ENCODE peak calls at places on chromosomes 16 and 17, in five cellular contexts. C is CD4-positive, alpha-beta T cell; W is cardiac muscle cell; P is right cardiac atrium; H is naive thymus-derived CD4-positive, alpha-beta T cell. D is an unnamed sample. For H3K9me3, the result is how much of the 10 kb centered on the place peaks cover.

GRCh38 chr17:20179031-20179430 is 169.9 kb downstream of the SPECC1 start:
- DNase-seq in P (no peak), C (no peak), W (no peak), H (no peak), D (no peak)

GRCh38 chr17:44865921-44866320 is 18.2 kb downstream of the HIGD1B start:
- DNase-seq in W (no peak), C (no peak), P (no peak), H (no peak), D (no peak)

GRCh38 chr17:44959821-44960523 is 8.1 kb downstream of the C1QL1 start:
- DNase-seq in W (no peak), P (no peak), C (no peak), H (no peak), D (no peak)

GRCh38 chr16:79269211-79269863 is 331.2 kb downstream of the MAF start:
- DNase-seq in C (no peak), P (no peak), W (no peak), H (no peak), D (no peak)

GRCh38 chr17:1639549-1639948 is 6.0 kb downstream of the SCARF1 start:
- DNase-seq in C (no peak), W (no peak), H (no peak), P (no peak), D (no peak)

GRCh38 chr16:15996432-15997109 is 47.2 kb downstream of the ABCC1 start:
- DNase-seq in W (no peak), P (peak), C (no peak), H (no peak), D (no peak)

GRCh38 chr16:22946433-22946832 is 132.5 kb downstream of the HS3ST2 start:
- DNase-seq in C (no peak), P (no peak), H (no peak), W (no peak), D (no peak)

GRCh38 chr17:76872221-76872873 is 4.1 kb downstream of the MGAT5B start:
- DNase-seq in P (no peak), H (no peak), C (no peak), W (no peak), D (no peak)

GRCh38 chr16:89672177-89672941 is 14.1 kb upstream of the CDK10 start:
- DNase-seq in H (no peak), P (no peak), C (no peak), W (no peak), D (no peak)

GRCh38 chr16:85455534-85455933 is 157.6 kb upstream of the GSE1 start:
- DNase-seq in C (no peak), W (no peak), H (no peak), P (no peak), D (no peak)

DNA sequence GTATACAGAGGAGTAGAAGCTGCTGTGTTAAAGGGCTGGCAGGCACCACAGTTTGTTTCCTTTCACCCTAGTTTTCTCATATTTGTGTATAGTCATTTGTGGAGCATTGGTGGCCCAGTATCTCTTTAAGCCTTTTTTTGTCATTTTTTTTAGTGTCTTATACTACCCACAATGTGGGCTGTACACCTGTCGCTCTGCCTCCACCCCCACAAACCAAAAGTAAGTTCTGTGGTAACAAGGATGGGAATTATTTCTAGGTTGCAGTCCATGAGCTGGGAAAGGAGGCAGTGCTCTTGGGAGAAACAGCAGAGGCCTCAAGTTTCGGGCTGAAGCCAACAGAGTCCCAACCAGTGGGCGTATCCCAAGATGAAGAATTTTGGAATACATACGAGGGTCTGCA is 6.2 kb downstream of the ZNF75A start:
- DNase-seq in W (no peak), H (no peak), P (no peak), C (no peak), D (no peak)
- H3K9me3 ChIP-seq in W (under half), H (half or more), P (under half), C (half or more), D (under half)

GRCh38 chr16:63038563-63039131 is 1002.4 kb upstream of the CDH8 start:
- DNase-seq in W (no peak), H (no peak), P (no peak), C (no peak), D (no peak)
- H3K9me3 ChIP-seq in W (under half), H (under half), P (under half), C (under half), D (under half)

GRCh38 chr17:41145261-41145660 is 4.4 kb downstream of the KRTAP4-5 start:
- DNase-seq in H (no peak), P (no peak), C (no peak), W (no peak), D (no peak)
- H3K9me3 ChIP-seq in H (under half), P (under half), C (under half), W (under half), D (under half)

DNA sequence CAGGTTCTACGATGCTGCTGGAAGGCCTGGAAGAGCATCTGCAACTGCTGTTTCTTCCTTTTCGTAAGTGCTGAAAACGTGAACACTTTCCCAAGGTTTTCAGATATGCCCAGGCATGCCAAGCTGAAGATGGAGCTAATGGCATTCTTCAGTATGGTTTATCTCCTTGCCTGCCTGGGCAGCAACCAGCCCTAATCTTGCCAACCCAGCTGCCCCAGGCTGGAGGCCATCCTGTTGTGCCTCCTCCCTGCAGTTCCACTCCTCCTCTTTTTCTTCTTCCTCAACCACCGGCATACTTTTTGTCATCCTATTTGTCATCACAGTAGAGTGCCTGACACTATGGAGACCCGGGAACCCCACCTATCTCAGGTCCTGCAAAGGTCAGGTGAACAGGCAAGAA is 1849.3 kb downstream of the TP53TG3F start:
- DNase-seq in W (no peak), H (no peak), P (no peak), C (no peak), D (no peak)
- H3K9me3 ChIP-seq in W (under half), H (under half), P (under half), C (under half), D (under half)

GRCh38 chr17:66831383-66832220 is 3.3 kb upstream of the CACNG5 start:
- DNase-seq in P (no peak), H (no peak), C (no peak), W (no peak), D (no peak)
- H3K9me3 ChIP-seq in P (under half), H (under half), C (under half), W (under half), D (under half)

DNA sequence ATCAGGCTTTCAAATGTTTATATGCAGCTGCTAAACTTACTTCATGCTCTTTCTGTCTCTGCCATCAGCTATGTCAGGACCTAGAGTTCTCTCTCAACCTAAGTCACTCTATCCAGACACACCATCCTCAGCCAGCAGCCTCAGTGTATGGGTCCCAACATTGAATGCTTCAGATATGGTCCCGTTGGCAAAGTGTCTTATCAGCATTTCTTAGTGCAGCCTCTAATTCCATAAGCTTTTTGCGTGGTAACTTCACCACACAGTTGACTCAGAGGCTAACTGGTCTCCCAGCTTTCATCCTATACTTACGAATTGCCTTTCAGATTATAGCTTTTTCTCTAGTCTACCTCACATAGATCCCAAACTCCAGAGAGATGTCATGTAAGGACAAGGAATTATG is 402.9 kb upstream of the EEF2KMT start:
- DNase-seq in W (no peak), C (no peak), H (no peak), P (no peak), D (no peak)
- H3K9me3 ChIP-seq in W (under half), C (under half), H (under half), P (under half), D (under half)

GRCh38 chr17:6772016-6772415 is 4.0 kb upstream of the FBXO39 start:
- DNase-seq in W (no peak), H (no peak), P (no peak), C (no peak), D (no peak)

GRCh38 chr17:6768447-6768846 is 7.6 kb upstream of the FBXO39 start:
- DNase-seq in W (no peak), H (no peak), C (no peak), P (no peak), D (no peak)
- H3K9me3 ChIP-seq in W (under half), H (under half), C (half or more), P (under half), D (under half)

GRCh38 chr16:31718998-31719397 is 154.6 kb upstream of the ZNF267 start:
- DNase-seq in H (no peak), W (no peak), C (no peak), P (no peak), D (no peak)
- H3K9me3 ChIP-seq in H (under half), W (under half), C (under half), P (under half), D (under half)

DNA sequence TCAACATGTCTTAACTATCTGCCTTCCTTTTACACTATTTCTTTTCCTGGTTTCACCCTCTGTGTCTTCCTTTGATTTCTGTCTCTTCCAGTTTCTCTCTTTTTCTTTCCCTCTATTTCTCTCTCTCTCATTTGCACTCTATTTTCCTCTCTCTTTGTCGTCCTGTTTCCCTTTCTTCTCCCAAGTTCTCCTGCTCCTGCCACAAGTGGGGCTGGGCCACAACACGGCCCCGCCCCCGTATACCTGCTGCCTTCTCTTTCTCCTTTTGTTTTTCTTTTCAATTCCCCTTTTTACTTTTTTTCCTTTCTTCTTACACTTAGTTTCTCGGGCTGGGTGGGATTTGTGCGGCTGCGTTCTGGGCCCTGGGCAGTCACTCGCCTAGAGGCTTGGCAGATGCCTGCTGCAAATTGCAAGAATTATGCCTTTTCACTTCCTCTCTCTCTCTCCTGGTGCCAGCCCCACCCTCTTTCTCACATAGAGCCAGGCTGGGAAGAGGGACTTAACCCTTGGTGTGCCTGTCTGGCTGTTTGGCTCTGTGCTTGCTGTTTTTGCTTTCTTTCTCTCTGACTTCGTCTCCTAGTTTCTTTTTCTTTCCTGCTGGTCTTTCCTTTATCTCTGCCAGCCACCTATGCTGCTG is 2139.4 kb downstream of the TP53TG3F start:
- DNase-seq in C (no peak), W (no peak), H (no peak), P (no peak), D (no peak)
- H3K9me3 ChIP-seq in C (under half), W (under half), H (under half), P (under half), D (under half)

DNA sequence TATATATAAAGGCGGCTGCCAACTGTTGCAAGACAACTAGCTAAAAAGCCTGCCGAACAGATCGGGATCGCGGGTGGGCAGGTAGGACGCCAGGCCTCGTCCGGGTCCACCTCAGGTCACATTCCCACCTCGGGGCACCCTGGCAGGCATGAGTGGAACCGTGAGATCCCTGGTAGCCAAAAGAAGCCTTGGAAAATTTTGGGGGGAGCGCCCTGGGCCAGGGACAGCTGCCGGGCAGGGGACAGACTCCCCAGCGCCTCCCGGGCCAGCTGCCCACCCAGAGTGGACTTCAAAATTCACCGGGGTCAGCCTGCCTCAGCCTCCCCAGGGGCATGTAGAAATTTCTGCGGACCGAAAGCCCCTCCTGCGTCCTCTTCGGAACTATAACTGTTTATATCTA is 760.9 kb downstream of the KCNJ18 start:
- DNase-seq in P (no peak), H (no peak), C (no peak), W (no peak), D (no peak)
- H3K9me3 ChIP-seq in P (under half), H (under half), C (under half), W (under half), D (under half)

D was measured in T-helper 17 cell.